ENCODE peak calls at places on chromosome 2, in eight cellular contexts. C is cardiac muscle cell; E is activated naive CD4-positive, alpha-beta T cell; Z is coronary artery; H is heart right ventricle; F is GM12891; M is kidney glomerular epithelial cell; J is activated CD4-positive, CD25-positive, alpha-beta regulatory T cell treated with anti-CD3 and anti-CD28 coated beads, Interleukin-2, amount 50 U/mL, for 72 hours. W is an unnamed sample.

GRCh38 chr2:235934059-235934896 is 233.9 kb downstream of the GBX2 start:
- DNase-seq in C (no peak), E (no peak), Z (peak), H (no peak), F (no peak), M (no peak), J (no peak), W (no peak)

GRCh38 chr2:57141269-57141668 is 905.3 kb upstream of the VRK2 start:
- DNase-seq in C (no peak), E (no peak), Z (no peak), H (no peak), F (no peak), M (no peak), J (no peak), W (no peak)

GRCh38 chr2:84899181-84899580 is 6.3 kb upstream of the TMSB10 start:
- DNase-seq in C (no peak), E (no peak), Z (no peak), H (no peak), F (no peak), M (no peak), J (no peak), W (no peak)

GRCh38 chr2:120879401-120880295 is 144.0 kb downstream of the GLI2 start:
- DNase-seq in C (no peak), E (no peak), Z (no peak), H (no peak), F (no peak), M (no peak), J (no peak), W (peak)

GRCh38 chr2:229660951-229661350 is 53.4 kb downstream of the DNER start:
- DNase-seq in C (no peak), E (no peak), Z (no peak), H (no peak), F (no peak), M (peak), J (no peak), W (no peak)

GRCh38 chr2:138244400-138245001 is 257.1 kb upstream of the SPOPL start:
- DNase-seq in C (no peak), E (no peak), Z (no peak), H (no peak), F (no peak), M (no peak), J (no peak), W (no peak)

GRCh38 chr2:185279999-185280398 is 458.6 kb upstream of the FSIP2 start:
- DNase-seq in C (no peak), E (no peak), Z (no peak), H (no peak), F (no peak), M (peak), J (no peak), W (peak)

GRCh38 chr2:173279528-173279868 is 75.2 kb upstream of the CDCA7 start:
- DNase-seq in C (peak), E (no peak), Z (no peak), H (no peak), F (no peak), M (no peak), J (no peak), W (no peak)

GRCh38 chr2:95300391-95300938 is 3.3 kb downstream of the KCNIP3 start:
- DNase-seq in C (peak), E (no peak), Z (no peak), H (no peak), F (no peak), M (no peak), J (no peak), W (no peak)

GRCh38 chr2:174171686-174172445 is 76.5 kb downstream of the OLA1 start:
- DNase-seq in C (no peak), E (no peak), Z (no peak), H (no peak), F (no peak), M (no peak), J (no peak), W (no peak)

GRCh38 chr2:131152065-131152464 is 46.9 kb downstream of the PLEKHB2 start:
- DNase-seq in C (no peak), E (no peak), Z (no peak), H (no peak), F (no peak), M (no peak), J (no peak), W (no peak)

GRCh38 chr2:176001903-176002683 is at the start of gene LNPK:
- DNase-seq in C (peak), E (peak), Z (peak), H (peak), F (peak), M (peak), J (peak), W (peak)

GRCh38 chr2:1400943-1401735 is 12.1 kb upstream of the TPO start:
- DNase-seq in C (no peak), E (no peak), Z (no peak), H (no peak), F (peak), M (no peak), J (no peak), W (no peak)

GRCh38 chr2:111919794-111920608 is 21.6 kb downstream of the MERTK start:
- DNase-seq in C (no peak), E (no peak), Z (no peak), H (peak), F (no peak), M (peak), J (no peak), W (no peak)

GRCh38 chr2:40364143-40364903 is 87.6 kb downstream of the SLC8A1 start:
- DNase-seq in C (no peak), E (no peak), Z (no peak), H (no peak), F (no peak), M (peak), J (no peak), W (no peak)

GRCh38 chr2:178271629-178272333 is 77.5 kb downstream of the OSBPL6 start:
- DNase-seq in C (peak), E (no peak), Z (peak), H (peak), F (no peak), M (no peak), J (no peak), W (no peak)

GRCh38 chr2:47904903-47905453 is 1.3 kb downstream of the FBXO11 start:
- DNase-seq in C (no peak), E (peak), Z (no peak), H (peak), F (peak), M (no peak), J (peak), W (no peak)

GRCh38 chr2:97936199-97936598 is 59.5 kb downstream of the TMEM131 start:
- DNase-seq in C (peak), E (no peak), Z (no peak), H (no peak), F (no peak), M (no peak), J (no peak), W (peak)

GRCh38 chr2:60555794-60556161 is 2.3 kb upstream of the BCL11A start:
- DNase-seq in C (no peak), E (no peak), Z (no peak), H (no peak), F (no peak), M (no peak), J (no peak), W (no peak)

GRCh38 chr2:130370490-130370889 is 14.6 kb downstream of the PTPN18 start:
- DNase-seq in C (no peak), E (no peak), Z (no peak), H (no peak), F (no peak), M (no peak), J (peak), W (no peak)

GRCh38 chr2:140797718-140798117 is 1333.1 kb downstream of the LRP1B start:
- DNase-seq in C (no peak), E (no peak), Z (no peak), H (no peak), F (no peak), M (no peak), J (no peak), W (no peak)

GRCh38 chr2:121723316-121723715 is 13.4 kb downstream of the NIFK start:
- DNase-seq in C (no peak), E (no peak), Z (no peak), H (no peak), F (no peak), M (no peak), J (no peak), W (no peak)

GRCh38 chr2:3633089-3633981 is 24.7 kb upstream of the ALLC start:
- DNase-seq in C (no peak), E (no peak), Z (peak), H (peak), F (no peak), M (no peak), J (peak), W (no peak)

GRCh38 chr2:207286106-207286505 is 120.4 kb upstream of the KLF7 start:
- DNase-seq in C (no peak), E (no peak), Z (no peak), H (no peak), F (no peak), M (no peak), J (no peak), W (no peak)

GRCh38 chr2:12321017-12321641 is 395.6 kb upstream of the TRIB2 start:
- DNase-seq in C (no peak), E (no peak), Z (peak), H (peak), F (no peak), M (peak), J (no peak), W (no peak)

GRCh38 chr2:119659601-119660342 is 19.2 kb upstream of the TMEM177 start:
- DNase-seq in C (peak), E (peak), Z (no peak), H (no peak), F (no peak), M (peak), J (peak), W (peak)

GRCh38 chr2:44083054-44083453 is 85.6 kb upstream of the PPM1B start:
- DNase-seq in C (no peak), E (no peak), Z (no peak), H (no peak), F (no peak), M (no peak), J (no peak), W (no peak)

GRCh38 chr2:140650825-140651224 is 1480.0 kb downstream of the LRP1B start:
- DNase-seq in C (no peak), E (no peak), Z (no peak), H (no peak), F (no peak), M (peak), J (no peak), W (no peak)

GRCh38 chr2:18998492-18998891 is 359.9 kb downstream of the OSR1 start:
- DNase-seq in C (no peak), E (no peak), Z (no peak), H (no peak), F (no peak), M (no peak), J (no peak), W (no peak)

GRCh38 chr2:144256996-144257707 is 262.8 kb downstream of the ZEB2 start:
- DNase-seq in C (no peak), E (no peak), Z (no peak), H (no peak), F (no peak), M (no peak), J (no peak), W (no peak)

GRCh38 chr2:240911641-240912265 is 5.6 kb downstream of the CROCC2 start:
- DNase-seq in C (no peak), E (no peak), Z (no peak), H (no peak), F (no peak), M (no peak), J (no peak), W (no peak)

W was measured in HEK293T.